ENCODE peak calls at places on chromosomes 7 and 10, in four cellular contexts. X is AG04449, G is erythroblast, M is AG10803. V is an unnamed sample.

GRCh38 chr10:12902135-12902572 is 99.4 kb downstream of the CCDC3 start:
- DNase-seq in X (no peak), M (peak), G (peak), V (peak)

GRCh38 chr7:157675427-157675930 is 338.7 kb downstream of the DNAJB6 start:
- DNase-seq in G (no peak), M (no peak), X (no peak), V (no peak)

GRCh38 chr10:99604862-99605261 is 15.4 kb downstream of the SLC25A28 start:
- DNase-seq in G (no peak), X (no peak), M (no peak), V (no peak)

GRCh38 chr7:122337011-122337410 is 32.5 kb upstream of the FEZF1 start:
- DNase-seq in M (no peak), X (no peak), G (no peak), V (no peak)

GRCh38 chr10:18542832-18543231 is 108.6 kb downstream of the NSUN6 start:
- DNase-seq in X (peak), M (peak), G (no peak), V (no peak)

GRCh38 chr10:96416643-96417042 is 57.8 kb upstream of the OPALIN start:
- DNase-seq in X (no peak), G (no peak), M (peak), V (no peak)

GRCh38 chr7:74344128-74344496 is 54.9 kb downstream of the CLIP2 start:
- DNase-seq in X (no peak), G (no peak), M (no peak), V (peak)

GRCh38 chr7:29109356-29109755 is 37.0 kb downstream of the CPVL start:
- DNase-seq in X (no peak), M (no peak), G (peak), V (no peak)

GRCh38 chr7:140694592-140694991 is 1.9 kb upstream of the NDUFB2 start:
- DNase-seq in X (no peak), G (no peak), M (no peak), V (no peak)

GRCh38 chr7:100855515-100855914 is 3.0 kb downstream of the SLC12A9 start:
- DNase-seq in X (no peak), G (no peak), M (no peak), V (no peak)

GRCh38 chr10:103780242-103781149 is 74.9 kb downstream of the SH3PXD2A start:
- DNase-seq in X (no peak), G (no peak), M (no peak), V (peak)

GRCh38 chr7:15199482-15199881 is 296.9 kb upstream of the DGKB start:
- DNase-seq in M (peak), G (no peak), X (no peak), V (peak)

GRCh38 chr10:97319671-97320479 is 804 bp downstream of the FRAT1 start:
- DNase-seq in X (no peak), M (no peak), G (peak), V (peak)

GRCh38 chr7:155861480-155861868 is 49.2 kb upstream of the SHH start:
- DNase-seq in G (no peak), M (no peak), X (no peak), V (peak)

GRCh38 chr7:82472966-82473365 is 29.4 kb upstream of the CACNA2D1 start:
- DNase-seq in G (no peak), X (no peak), M (peak), V (no peak)

GRCh38 chr10:96532523-96532922 is 18.8 kb upstream of the TLL2 start:
- DNase-seq in M (no peak), G (peak), X (no peak), V (no peak)

GRCh38 chr7:128777156-128778123 is 1.8 kb upstream of the OPN1SW start:
- DNase-seq in M (peak), G (peak), X (no peak), V (no peak)

GRCh38 chr10:16742165-16742960 is 74.9 kb downstream of the RSU1 start:
- DNase-seq in M (no peak), X (no peak), G (no peak), V (no peak)

GRCh38 chr7:116159711-116160110 is 50.6 kb upstream of the TES start:
- DNase-seq in M (no peak), X (no peak), G (no peak), V (no peak)

GRCh38 chr7:151789380-151789947 is 87.5 kb downstream of the PRKAG2 start:
- DNase-seq in M (no peak), X (no peak), G (no peak), V (no peak)

GRCh38 chr10:63494951-63495350 is 26.2 kb upstream of the REEP3 start:
- DNase-seq in X (no peak), M (no peak), G (no peak), V (no peak)

GRCh38 chr10:33240931-33241330 is 93.5 kb downstream of the NRP1 start:
- DNase-seq in G (no peak), X (peak), M (peak), V (no peak)

GRCh38 chr10:110893559-110894179 is 21.9 kb downstream of the PDCD4 start:
- DNase-seq in X (no peak), M (peak), G (peak), V (peak)

GRCh38 chr7:133794490-133794889 is 332.6 kb upstream of the LRGUK start:
- DNase-seq in M (peak), G (no peak), X (no peak), V (no peak)

GRCh38 chr10:35661236-35661635 is 19.1 kb upstream of the FZD8 start:
- DNase-seq in X (no peak), M (peak), G (no peak), V (no peak)

GRCh38 chr7:45082831-45083331 is 5.9 kb downstream of the NACAD start:
- DNase-seq in G (no peak), X (no peak), M (no peak), V (no peak)

GRCh38 chr7:85039196-85039923 is 147.5 kb downstream of the SEMA3D start:
- DNase-seq in M (no peak), G (no peak), X (no peak), V (no peak)

GRCh38 chr7:22672892-22673637 is 53.9 kb upstream of the IL6 start:
- DNase-seq in X (no peak), M (no peak), G (no peak), V (peak)

GRCh38 chr10:127903789-127904188 is 3.1 kb upstream of the PTPRE start:
- DNase-seq in M (no peak), G (no peak), X (no peak), V (no peak)

GRCh38 chr10:31707578-31708411 is 220.8 kb downstream of the ARHGAP12 start:
- DNase-seq in X (peak), G (no peak), M (peak), V (peak)

GRCh38 chr10:51031995-51032394 is 42.3 kb upstream of the PRKG1 start:
- DNase-seq in X (no peak), G (no peak), M (no peak), V (no peak)

GRCh38 chr7:93048136-93048930 is 69.4 kb downstream of the SAMD9 start:
- DNase-seq in G (no peak), X (no peak), M (no peak), V (peak)

GRCh38 chr10:43793714-43794113 is 145.0 kb upstream of the ZNF32 start:
- DNase-seq in G (no peak), M (peak), X (no peak), V (no peak)

GRCh38 chr10:80204801-80205477 is 398 bp downstream of the ANXA11 start:
- DNase-seq in G (peak), X (no peak), M (no peak), V (no peak)

GRCh38 chr7:91424372-91424771 is 160.1 kb downstream of the FZD1 start:
- DNase-seq in X (no peak), G (no peak), M (no peak), V (no peak)

GRCh38 chr10:76350583-76350982 is 919.2 kb downstream of the LRMDA start:
- DNase-seq in X (no peak), G (no peak), M (peak), V (no peak)

GRCh38 chr7:713488-714230 is 12.8 kb upstream of the DNAAF5 start:
- DNase-seq in M (no peak), G (no peak), X (no peak), V (no peak)

V was measured in bronchial epithelial cell.